ENCODE peak calls at places on chromosomes 7 and 10, in ten cellular contexts. One of them, this sample, is unnamed.

GRCh38 chr7:129144834-129145668 is 544 bp downstream of the TSPAN33 start:
- DNase-seq in HFF-Myc: no peak
- DNase-seq in astrocyte: no peak
- DNase-seq in naive B cell: peak
- DNase-seq in SHP77 treated with DMSO at 0.1 percent for 48 hours: no peak
- DNase-seq in colonic mucosa: no peak
- DNase-seq in lung: no peak
- DNase-seq in Daoy: no peak
- DNase-seq in Panc1: no peak
- DNase-seq in NCI-H1092: no peak
- DNase-seq in this sample: no peak

GRCh38 chr10:97222346-97222961 is 36.7 kb upstream of the SLIT1 start:
- DNase-seq in HFF-Myc: no peak
- DNase-seq in astrocyte: no peak
- DNase-seq in naive B cell: no peak
- DNase-seq in SHP77 treated with DMSO at 0.1 percent for 48 hours: no peak
- DNase-seq in colonic mucosa: no peak
- DNase-seq in lung: no peak
- DNase-seq in Daoy: no peak
- DNase-seq in Panc1: no peak
- DNase-seq in NCI-H1092: peak
- DNase-seq in this sample: no peak

GRCh38 chr10:129730272-129730992 is 233.6 kb downstream of the EBF3 start:
- DNase-seq in HFF-Myc: no peak
- DNase-seq in astrocyte: no peak
- DNase-seq in naive B cell: no peak
- DNase-seq in SHP77 treated with DMSO at 0.1 percent for 48 hours: no peak
- DNase-seq in colonic mucosa: no peak
- DNase-seq in lung: no peak
- DNase-seq in Daoy: no peak
- DNase-seq in Panc1: no peak
- DNase-seq in NCI-H1092: no peak
- DNase-seq in this sample: no peak

GRCh38 chr10:11209810-11210141 is 192.1 kb downstream of the CELF2 start:
- DNase-seq in HFF-Myc: no peak
- DNase-seq in astrocyte: no peak
- DNase-seq in naive B cell: no peak
- DNase-seq in SHP77 treated with DMSO at 0.1 percent for 48 hours: no peak
- DNase-seq in colonic mucosa: no peak
- DNase-seq in lung: no peak
- DNase-seq in Daoy: no peak
- DNase-seq in Panc1: no peak
- DNase-seq in NCI-H1092: no peak
- DNase-seq in this sample: no peak

GRCh38 chr10:49407552-49408137 is 11.8 kb upstream of the DRGX start:
- DNase-seq in HFF-Myc: peak
- DNase-seq in astrocyte: peak
- DNase-seq in naive B cell: peak
- DNase-seq in SHP77 treated with DMSO at 0.1 percent for 48 hours: no peak
- DNase-seq in colonic mucosa: peak
- DNase-seq in lung: peak
- DNase-seq in Daoy: peak
- DNase-seq in Panc1: peak
- DNase-seq in NCI-H1092: peak
- DNase-seq in this sample: peak

GRCh38 chr7:83934118-83934734 is 260.4 kb downstream of the SEMA3A start:
- DNase-seq in HFF-Myc: no peak
- DNase-seq in astrocyte: no peak
- DNase-seq in naive B cell: no peak
- DNase-seq in SHP77 treated with DMSO at 0.1 percent for 48 hours: no peak
- DNase-seq in colonic mucosa: no peak
- DNase-seq in lung: no peak
- DNase-seq in Daoy: no peak
- DNase-seq in Panc1: no peak
- DNase-seq in NCI-H1092: no peak
- DNase-seq in this sample: no peak

GRCh38 chr7:148856891-148857290 is 27.2 kb downstream of the EZH2 start:
- DNase-seq in HFF-Myc: no peak
- DNase-seq in astrocyte: peak
- DNase-seq in naive B cell: no peak
- DNase-seq in SHP77 treated with DMSO at 0.1 percent for 48 hours: no peak
- DNase-seq in colonic mucosa: no peak
- DNase-seq in lung: no peak
- DNase-seq in Daoy: peak
- DNase-seq in Panc1: no peak
- DNase-seq in NCI-H1092: no peak
- DNase-seq in this sample: no peak

GRCh38 chr7:37488163-37488759 is 39.6 kb upstream of the ELMO1 start:
- DNase-seq in HFF-Myc: peak
- DNase-seq in astrocyte: no peak
- DNase-seq in naive B cell: no peak
- DNase-seq in SHP77 treated with DMSO at 0.1 percent for 48 hours: no peak
- DNase-seq in colonic mucosa: no peak
- DNase-seq in lung: no peak
- DNase-seq in Daoy: no peak
- DNase-seq in Panc1: no peak
- DNase-seq in NCI-H1092: no peak
- DNase-seq in this sample: no peak

GRCh38 chr10:132223156-132223590 is 36.4 kb downstream of the DPYSL4 start:
- DNase-seq in HFF-Myc: peak
- DNase-seq in astrocyte: peak
- DNase-seq in naive B cell: peak
- DNase-seq in SHP77 treated with DMSO at 0.1 percent for 48 hours: peak
- DNase-seq in colonic mucosa: peak
- DNase-seq in lung: peak
- DNase-seq in Daoy: peak
- DNase-seq in Panc1: peak
- DNase-seq in NCI-H1092: peak
- DNase-seq in this sample: peak

GRCh38 chr10:78744521-78745090 is 324.2 kb upstream of the ZMIZ1 start:
- DNase-seq in HFF-Myc: no peak
- DNase-seq in astrocyte: no peak
- DNase-seq in naive B cell: no peak
- DNase-seq in SHP77 treated with DMSO at 0.1 percent for 48 hours: no peak
- DNase-seq in colonic mucosa: no peak
- DNase-seq in lung: no peak
- DNase-seq in Daoy: no peak
- DNase-seq in Panc1: no peak
- DNase-seq in NCI-H1092: no peak
- DNase-seq in this sample: no peak

GRCh38 chr10:118587881-118588651 is 7.4 kb downstream of the PRLHR start:
- DNase-seq in HFF-Myc: no peak
- DNase-seq in astrocyte: no peak
- DNase-seq in naive B cell: no peak
- DNase-seq in SHP77 treated with DMSO at 0.1 percent for 48 hours: no peak
- DNase-seq in colonic mucosa: no peak
- DNase-seq in lung: no peak
- DNase-seq in Daoy: no peak
- DNase-seq in Panc1: no peak
- DNase-seq in NCI-H1092: no peak
- DNase-seq in this sample: no peak

GRCh38 chr10:112471878-112472487 is 25.0 kb downstream of the VTI1A start:
- DNase-seq in HFF-Myc: peak
- DNase-seq in astrocyte: peak
- DNase-seq in naive B cell: peak
- DNase-seq in SHP77 treated with DMSO at 0.1 percent for 48 hours: peak
- DNase-seq in colonic mucosa: no peak
- DNase-seq in lung: no peak
- DNase-seq in Daoy: peak
- DNase-seq in Panc1: peak
- DNase-seq in NCI-H1092: no peak
- DNase-seq in this sample: peak

GRCh38 chr7:88090671-88091070 is 129.2 kb downstream of the SRI start:
- DNase-seq in HFF-Myc: no peak
- DNase-seq in astrocyte: peak
- DNase-seq in naive B cell: no peak
- DNase-seq in SHP77 treated with DMSO at 0.1 percent for 48 hours: no peak
- DNase-seq in colonic mucosa: no peak
- DNase-seq in lung: no peak
- DNase-seq in Daoy: peak
- DNase-seq in Panc1: no peak
- DNase-seq in NCI-H1092: no peak
- DNase-seq in this sample: no peak

GRCh38 chr7:70614237-70614984 is 517.5 kb upstream of the GALNT17 start:
- DNase-seq in HFF-Myc: no peak
- DNase-seq in astrocyte: peak
- DNase-seq in naive B cell: peak
- DNase-seq in SHP77 treated with DMSO at 0.1 percent for 48 hours: peak
- DNase-seq in colonic mucosa: peak
- DNase-seq in lung: peak
- DNase-seq in Daoy: peak
- DNase-seq in Panc1: no peak
- DNase-seq in NCI-H1092: peak
- DNase-seq in this sample: no peak

GRCh38 chr7:151648429-151648828 is 128.7 kb upstream of the RHEB start:
- DNase-seq in HFF-Myc: no peak
- DNase-seq in astrocyte: no peak
- DNase-seq in naive B cell: no peak
- DNase-seq in SHP77 treated with DMSO at 0.1 percent for 48 hours: no peak
- DNase-seq in colonic mucosa: no peak
- DNase-seq in lung: no peak
- DNase-seq in Daoy: no peak
- DNase-seq in Panc1: no peak
- DNase-seq in NCI-H1092: no peak
- DNase-seq in this sample: no peak

GRCh38 chr7:148385009-148385682 is 205.4 kb upstream of the C7orf33 start:
- DNase-seq in HFF-Myc: no peak
- DNase-seq in astrocyte: no peak
- DNase-seq in naive B cell: no peak
- DNase-seq in SHP77 treated with DMSO at 0.1 percent for 48 hours: no peak
- DNase-seq in colonic mucosa: no peak
- DNase-seq in lung: no peak
- DNase-seq in Daoy: no peak
- DNase-seq in Panc1: no peak
- DNase-seq in NCI-H1092: no peak
- DNase-seq in this sample: no peak

GRCh38 chr10:79444243-79445119 is 943 bp downstream of the ZCCHC24 start:
- DNase-seq in HFF-Myc: no peak
- DNase-seq in astrocyte: no peak
- DNase-seq in naive B cell: peak
- DNase-seq in SHP77 treated with DMSO at 0.1 percent for 48 hours: no peak
- DNase-seq in colonic mucosa: peak
- DNase-seq in lung: peak
- DNase-seq in Daoy: peak
- DNase-seq in Panc1: no peak
- DNase-seq in NCI-H1092: no peak
- DNase-seq in this sample: peak

GRCh38 chr10:22315455-22316285 is 518 bp upstream of the COMMD3 start:
- DNase-seq in HFF-Myc: no peak
- DNase-seq in astrocyte: no peak
- DNase-seq in naive B cell: no peak
- DNase-seq in SHP77 treated with DMSO at 0.1 percent for 48 hours: peak
- DNase-seq in colonic mucosa: no peak
- DNase-seq in lung: peak
- DNase-seq in Daoy: no peak
- DNase-seq in Panc1: no peak
- DNase-seq in NCI-H1092: no peak
- DNase-seq in this sample: no peak

GRCh38 chr7:156147104-156147503 is 334.8 kb upstream of the SHH start:
- DNase-seq in HFF-Myc: no peak
- DNase-seq in astrocyte: no peak
- DNase-seq in naive B cell: no peak
- DNase-seq in SHP77 treated with DMSO at 0.1 percent for 48 hours: no peak
- DNase-seq in colonic mucosa: no peak
- DNase-seq in lung: no peak
- DNase-seq in Daoy: no peak
- DNase-seq in Panc1: no peak
- DNase-seq in NCI-H1092: no peak
- DNase-seq in this sample: no peak

GRCh38 chr10:92757066-92757716 is 67.4 kb downstream of the HHEX start:
- DNase-seq in HFF-Myc: peak
- DNase-seq in astrocyte: peak
- DNase-seq in naive B cell: peak
- DNase-seq in SHP77 treated with DMSO at 0.1 percent for 48 hours: no peak
- DNase-seq in colonic mucosa: peak
- DNase-seq in lung: peak
- DNase-seq in Daoy: peak
- DNase-seq in Panc1: no peak
- DNase-seq in NCI-H1092: no peak
- DNase-seq in this sample: peak

GRCh38 chr10:16436367-16436757 is 448 bp upstream of the PTER start:
- DNase-seq in HFF-Myc: no peak
- DNase-seq in astrocyte: no peak
- DNase-seq in naive B cell: no peak
- DNase-seq in SHP77 treated with DMSO at 0.1 percent for 48 hours: no peak
- DNase-seq in colonic mucosa: no peak
- DNase-seq in lung: peak
- DNase-seq in Daoy: peak
- DNase-seq in Panc1: no peak
- DNase-seq in NCI-H1092: no peak
- DNase-seq in this sample: no peak

GRCh38 chr7:72334066-72334465 is 78.1 kb downstream of the CALN1 start:
- DNase-seq in HFF-Myc: no peak
- DNase-seq in astrocyte: no peak
- DNase-seq in naive B cell: no peak
- DNase-seq in SHP77 treated with DMSO at 0.1 percent for 48 hours: no peak
- DNase-seq in colonic mucosa: no peak
- DNase-seq in lung: no peak
- DNase-seq in Daoy: no peak
- DNase-seq in Panc1: no peak
- DNase-seq in NCI-H1092: no peak
- DNase-seq in this sample: no peak

GRCh38 chr7:138768251-138768650 is 29.5 kb upstream of the TMEM213 start:
- DNase-seq in HFF-Myc: no peak
- DNase-seq in astrocyte: no peak
- DNase-seq in naive B cell: no peak
- DNase-seq in SHP77 treated with DMSO at 0.1 percent for 48 hours: no peak
- DNase-seq in colonic mucosa: no peak
- DNase-seq in lung: no peak
- DNase-seq in Daoy: no peak
- DNase-seq in Panc1: no peak
- DNase-seq in NCI-H1092: peak
- DNase-seq in this sample: no peak

GRCh38 chr10:106481598-106481997 is 682.9 kb downstream of the SORCS1 start:
- DNase-seq in HFF-Myc: no peak
- DNase-seq in astrocyte: no peak
- DNase-seq in naive B cell: no peak
- DNase-seq in SHP77 treated with DMSO at 0.1 percent for 48 hours: no peak
- DNase-seq in colonic mucosa: no peak
- DNase-seq in lung: no peak
- DNase-seq in Daoy: no peak
- DNase-seq in Panc1: no peak
- DNase-seq in NCI-H1092: no peak
- DNase-seq in this sample: no peak

GRCh38 chr7:3134715-3135114 is 91.0 kb upstream of the CARD11 start:
- DNase-seq in HFF-Myc: no peak
- DNase-seq in astrocyte: peak
- DNase-seq in naive B cell: no peak
- DNase-seq in SHP77 treated with DMSO at 0.1 percent for 48 hours: no peak
- DNase-seq in colonic mucosa: no peak
- DNase-seq in lung: no peak
- DNase-seq in Daoy: peak
- DNase-seq in Panc1: no peak
- DNase-seq in NCI-H1092: no peak
- DNase-seq in this sample: no peak

GRCh38 chr7:50281680-50282445 is 22.7 kb upstream of the IKZF1 start:
- DNase-seq in HFF-Myc: no peak
- DNase-seq in astrocyte: no peak
- DNase-seq in naive B cell: peak
- DNase-seq in SHP77 treated with DMSO at 0.1 percent for 48 hours: no peak
- DNase-seq in colonic mucosa: no peak
- DNase-seq in lung: no peak
- DNase-seq in Daoy: no peak
- DNase-seq in Panc1: no peak
- DNase-seq in NCI-H1092: no peak
- DNase-seq in this sample: no peak

GRCh38 chr7:33886100-33886623 is 19.2 kb upstream of the BMPER start:
- DNase-seq in HFF-Myc: no peak
- DNase-seq in astrocyte: no peak
- DNase-seq in naive B cell: no peak
- DNase-seq in SHP77 treated with DMSO at 0.1 percent for 48 hours: peak
- DNase-seq in colonic mucosa: no peak
- DNase-seq in lung: no peak
- DNase-seq in Daoy: no peak
- DNase-seq in Panc1: no peak
- DNase-seq in NCI-H1092: no peak
- DNase-seq in this sample: no peak

GRCh38 chr7:100003711-100004661 is 11.4 kb upstream of the ZKSCAN1 start:
- DNase-seq in HFF-Myc: no peak
- DNase-seq in astrocyte: no peak
- DNase-seq in naive B cell: no peak
- DNase-seq in SHP77 treated with DMSO at 0.1 percent for 48 hours: peak
- DNase-seq in colonic mucosa: peak
- DNase-seq in lung: peak
- DNase-seq in Daoy: no peak
- DNase-seq in Panc1: no peak
- DNase-seq in NCI-H1092: peak
- DNase-seq in this sample: no peak